ENCODE peak calls at places on chromosome 12, in eight cellular contexts. E is endodermal cell; R is neuronal stem cell; P is CD8-positive, alpha-beta memory T cell; L is fibroblast of mammary gland; X is A549; Y is IMR-90; V is lower lobe of right lung. N is an unnamed sample.

GRCh38 chr12:110141389-110141788 is 17.2 kb downstream of the IFT81 start:
- DNase-seq in E (no peak), R (no peak), P (no peak), L (peak; percentile 93), X (no peak), Y (peak; percentile 65), V (no peak), N (peak; percentile 37)

GRCh38 chr12:124013073-124013472 is 40.1 kb downstream of the ZNF664 start:
- DNase-seq in E (peak; percentile 31), R (no peak), P (no peak), L (no peak), X (no peak), Y (no peak), V (no peak), N (no peak)

GRCh38 chr12:132445884-132446471 is 44.0 kb upstream of the FBRSL1 start:
- DNase-seq in E (peak; percentile 87), R (peak; percentile 79), P (peak; percentile 62), L (peak; percentile 92), X (peak; percentile 100), Y (peak; percentile 70), V (peak; percentile 90), N (no peak)

GRCh38 chr12:1650954-1651353 is 21.9 kb downstream of the WNT5B start:
- DNase-seq in E (no peak), R (no peak), P (no peak), L (no peak), X (no peak), Y (no peak), V (no peak), N (no peak)

GRCh38 chr12:3231399-3231876 is 154.3 kb downstream of the TSPAN9 start:
- DNase-seq in E (peak; percentile 82), R (peak; percentile 48), P (no peak), L (peak; percentile 41), X (no peak), Y (no peak), V (no peak), N (no peak)

GRCh38 chr12:29103539-29103974 is 45.5 kb upstream of the FAR2 start:
- DNase-seq in E (no peak), R (no peak), P (no peak), L (no peak), X (no peak), Y (no peak), V (no peak), N (no peak)

GRCh38 chr12:109744026-109744425 is 30.4 kb downstream of the FAM222A start:
- DNase-seq in E (peak; percentile 36), R (no peak), P (no peak), L (no peak), X (no peak), Y (no peak), V (peak; percentile 37), N (no peak)

GRCh38 chr12:103529306-103529705 is 33.5 kb upstream of the C12orf42 start:
- DNase-seq in E (no peak), R (no peak), P (no peak), L (no peak), X (no peak), Y (no peak), V (no peak), N (no peak)

GRCh38 chr12:6700646-6701051 is at the start of gene PIANP:
- DNase-seq in E (peak; percentile 83), R (peak; percentile 23), P (peak; percentile 24), L (no peak), X (no peak), Y (peak; percentile 21), V (no peak), N (no peak)

GRCh38 chr12:20097561-20097960 is 270.8 kb upstream of the PDE3A start:
- DNase-seq in E (no peak), R (no peak), P (no peak), L (peak; percentile 79), X (no peak), Y (peak; percentile 75), V (no peak), N (no peak)

GRCh38 chr12:46585854-46586621 is 213.5 kb upstream of the SLC38A2 start:
- DNase-seq in E (peak; percentile 88), R (peak; percentile 53), P (no peak), L (peak; percentile 65), X (peak; percentile 50), Y (peak; percentile 92), V (peak; percentile 66), N (peak; percentile 59)

GRCh38 chr12:19018302-19018980 is 111.1 kb upstream of the PLEKHA5 start:
- DNase-seq in E (no peak), R (no peak), P (no peak), L (peak; percentile 83), X (peak; percentile 29), Y (peak; percentile 90), V (no peak), N (peak; percentile 16)

GRCh38 chr12:21918456-21918855 is 22.8 kb downstream of the ABCC9 start:
- DNase-seq in E (no peak), R (no peak), P (no peak), L (no peak), X (no peak), Y (no peak), V (no peak), N (no peak)
- H3K4me3 ChIP-seq in E (no peak overlapping the region), R (no peak overlapping the region), P (no peak overlapping the region), L (no peak overlapping the region), X (no peak overlapping the region), Y (no peak overlapping the region), V (no peak overlapping the region), N (no peak overlapping the region)

GRCh38 chr12:112941528-112942335 is 3.5 kb downstream of the OAS3 start:
- DNase-seq in E (peak; percentile 38), R (no peak), P (no peak), L (no peak), X (no peak), Y (no peak), V (no peak), N (no peak)

GRCh38 chr12:112946236-112947000 is 8.1 kb downstream of the OAS3 start:
- DNase-seq in E (peak; percentile 45), R (no peak), P (no peak), L (no peak), X (no peak), Y (no peak), V (no peak), N (no peak)

GRCh38 chr12:112942572-112942971 is 4.3 kb downstream of the OAS3 start:
- DNase-seq in E (no peak), R (no peak), P (no peak), L (no peak), X (no peak), Y (no peak), V (no peak), N (no peak)

GRCh38 chr12:112945515-112945914 is 7.2 kb downstream of the OAS3 start:
- DNase-seq in E (peak; percentile 26), R (no peak), P (no peak), L (no peak), X (no peak), Y (no peak), V (no peak), N (no peak)

DNA sequence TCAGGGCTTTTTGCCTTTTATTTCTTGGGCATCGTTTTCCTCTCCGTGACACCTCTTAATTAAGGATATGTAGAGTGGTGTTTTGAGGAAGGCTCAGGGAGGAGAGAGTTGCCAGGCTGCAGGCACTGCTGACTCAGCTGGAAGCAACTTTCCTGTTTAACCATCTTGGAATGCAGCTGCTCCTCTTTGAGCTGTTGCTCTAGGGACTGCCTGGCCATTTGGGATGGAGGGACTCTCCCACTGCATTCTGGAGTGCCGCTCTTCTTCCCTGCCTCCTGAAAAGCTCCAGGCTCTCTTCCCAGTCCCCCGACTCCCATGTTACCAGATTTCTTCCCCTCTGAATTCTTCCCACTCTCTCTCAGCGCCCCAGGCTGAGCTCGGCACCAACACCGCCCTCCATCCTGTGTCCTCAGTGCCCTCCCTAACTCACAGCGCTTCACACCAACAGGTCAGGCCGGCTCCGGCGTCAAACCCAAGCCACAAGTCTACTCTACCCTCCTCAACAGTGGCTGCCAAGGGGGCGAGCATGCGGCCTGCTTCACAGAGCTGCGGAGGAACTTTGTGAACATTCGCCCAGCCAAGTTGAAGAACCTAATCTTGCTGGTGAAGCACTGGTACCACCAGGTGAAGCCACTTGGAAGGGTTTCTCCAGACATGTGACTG is 5.9 kb downstream of the OAS3 start:
- DNase-seq in E (peak; percentile 58), R (no peak), P (no peak), L (no peak), X (no peak), Y (no peak), V (no peak), N (no peak)
- H3K4me3 ChIP-seq in E (no peak overlapping the region), R (no peak overlapping the region), P (no peak overlapping the region), L (no peak overlapping the region), X (no peak overlapping the region), Y (no peak overlapping the region), V (no peak overlapping the region), N (no peak overlapping the region)

GRCh38 chr12:66502911-66503310 is 176.0 kb downstream of the GRIP1 start:
- DNase-seq in E (peak; percentile 63), R (no peak), P (no peak), L (no peak), X (no peak), Y (no peak), V (no peak), N (no peak)

GRCh38 chr12:66497000-66497897 is 181.6 kb downstream of the GRIP1 start:
- DNase-seq in E (peak; percentile 90), R (no peak), P (no peak), L (no peak), X (no peak), Y (no peak), V (no peak), N (no peak)

GRCh38 chr12:66503746-66504145 is 175.1 kb downstream of the GRIP1 start:
- DNase-seq in E (no peak), R (no peak), P (no peak), L (no peak), X (no peak), Y (no peak), V (no peak), N (no peak)

GRCh38 chr12:66500094-66500493 is 178.8 kb downstream of the GRIP1 start:
- DNase-seq in E (no peak), R (no peak), P (no peak), L (no peak), X (no peak), Y (no peak), V (no peak), N (no peak)

DNA sequence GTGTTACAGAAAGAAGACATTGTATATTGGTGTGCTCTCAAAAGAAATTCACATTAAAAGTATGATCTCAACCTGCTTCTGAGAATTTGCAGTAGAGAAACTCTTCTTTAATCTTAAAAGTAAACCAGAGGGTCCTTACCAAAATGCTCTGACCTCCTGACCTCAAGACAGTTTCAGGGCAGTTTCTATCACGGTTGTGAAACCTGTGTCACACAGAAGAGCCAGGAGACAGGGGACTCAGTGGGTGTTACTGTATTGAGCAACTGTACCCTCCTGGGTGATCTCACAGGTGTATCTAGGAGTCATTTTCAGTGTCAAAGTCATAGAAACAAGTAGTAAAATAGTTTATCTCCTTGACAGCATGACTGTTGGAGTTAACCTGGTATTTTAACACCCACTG is 178.0 kb downstream of the GRIP1 start:
- DNase-seq in E (no peak), R (no peak), P (no peak), L (no peak), X (no peak), Y (no peak), V (no peak), N (no peak)
- H3K4me3 ChIP-seq in E (no peak overlapping the region), R (no peak overlapping the region), P (no peak overlapping the region), L (no peak overlapping the region), X (no peak overlapping the region), Y (no peak overlapping the region), V (no peak overlapping the region), N (no peak overlapping the region)

DNA sequence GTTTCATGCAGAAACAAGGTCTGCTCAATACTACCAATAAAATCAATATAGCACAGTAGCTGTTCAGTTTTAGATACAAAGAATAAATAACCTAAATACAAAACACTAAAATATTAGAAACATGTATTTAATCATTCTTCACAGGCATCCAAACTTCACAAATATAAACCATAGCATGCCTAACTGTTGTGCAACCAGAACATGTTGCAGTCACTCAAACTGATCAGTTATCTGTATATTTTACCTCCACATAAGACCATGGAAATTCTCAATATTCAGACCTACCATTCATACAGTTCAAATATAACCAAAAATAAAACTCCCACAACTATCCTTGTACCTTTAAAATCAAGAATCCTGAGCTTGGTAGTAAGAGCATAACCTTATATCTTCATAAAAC is 83.1 kb upstream of the PAWR start:
- DNase-seq in E (no peak), R (no peak), P (no peak), L (no peak), X (no peak), Y (no peak), V (no peak), N (no peak)
- H3K4me3 ChIP-seq in E (no peak overlapping the region), R (no peak overlapping the region), P (no peak overlapping the region), L (no peak overlapping the region), X (no peak overlapping the region), Y (no peak overlapping the region), V (no peak overlapping the region), N (no peak overlapping the region)

N was measured in HFF-Myc.